ENCODE peak calls at places on chromosomes 1 and 21, in six cellular contexts. X, W, G, H, N and B are unnamed samples.

GRCh38 chr1:83798965-83799364 is 200.0 kb downstream of the TTLL7 start:
- DNase-seq in X (no peak), W (no peak), G (no peak), H (no peak), N (no peak), B (no peak)

GRCh38 chr1:110781525-110781924 is 91.4 kb upstream of the CD53 start:
- DNase-seq in X (no peak), W (no peak), G (no peak), H (no peak), N (no peak), B (no peak)

GRCh38 chr1:219708919-219709318 is 96.0 kb upstream of the ZC3H11B start:
- DNase-seq in X (no peak), W (no peak), G (no peak), H (no peak), N (no peak), B (no peak)

GRCh38 chr1:185720633-185721272 is 13.4 kb upstream of the HMCN1 start:
- DNase-seq in X (no peak), W (no peak), G (no peak), H (no peak), N (peak), B (no peak)

GRCh38 chr1:59434336-59434735 is 137.4 kb downstream of the FGGY start:
- DNase-seq in X (no peak), W (no peak), G (no peak), H (no peak), N (no peak), B (no peak)

GRCh38 chr21:17758703-17759102 is 60.5 kb downstream of the C21orf91 start:
- DNase-seq in X (no peak), W (no peak), G (no peak), H (no peak), N (no peak), B (no peak)

GRCh38 chr1:176949033-176949662 is 215.4 kb downstream of the ASTN1 start:
- DNase-seq in X (no peak), W (no peak), G (no peak), H (no peak), N (peak), B (no peak)

GRCh38 chr1:184419734-184420161 is 32.9 kb downstream of the C1orf21 start:
- DNase-seq in X (no peak), W (no peak), G (no peak), H (no peak), N (peak), B (no peak)

GRCh38 chr1:65159801-65160523 is 12.0 kb downstream of the AK4 start:
- DNase-seq in X (no peak), W (no peak), G (no peak), H (no peak), N (no peak), B (no peak)

GRCh38 chr1:205939690-205940330 is 3.4 kb downstream of the SLC26A9 start:
- DNase-seq in X (no peak), W (no peak), G (no peak), H (no peak), N (peak), B (no peak)

GRCh38 chr1:220824031-220824989 is 37.6 kb downstream of the MTARC1 start:
- DNase-seq in X (no peak), W (no peak), G (no peak), H (no peak), N (no peak), B (no peak)

GRCh38 chr1:70003509-70003908 is 201.9 kb downstream of the LRRC40 start:
- DNase-seq in X (no peak), W (no peak), G (no peak), H (no peak), N (no peak), B (no peak)

GRCh38 chr1:4044967-4045366 is 144.9 kb upstream of the C1orf174 start:
- DNase-seq in X (no peak), W (no peak), G (no peak), H (no peak), N (no peak), B (no peak)
- H3K27ac ChIP-seq in X (no peak), W (no peak), G (no peak), H (no peak), N (no peak), B (no peak)

GRCh38 chr1:43546388-43547100 is 15.9 kb downstream of the PTPRF start:
- DNase-seq in X (no peak), W (no peak), G (no peak), H (no peak), N (no peak), B (no peak)

GRCh38 chr1:43547538-43548072 is 16.9 kb downstream of the PTPRF start:
- DNase-seq in X (no peak), W (no peak), G (no peak), H (no peak), N (no peak), B (peak)

GRCh38 chr1:43550598-43551246 is 20.0 kb downstream of the PTPRF start:
- DNase-seq in X (no peak), W (no peak), G (no peak), H (no peak), N (no peak), B (no peak)

GRCh38 chr1:43549921-43550597 is 19.4 kb downstream of the PTPRF start:
- DNase-seq in X (no peak), W (no peak), G (no peak), H (peak), N (peak), B (no peak)

GRCh38 chr1:43548285-43549271 is 17.9 kb downstream of the PTPRF start:
- DNase-seq in X (no peak), W (no peak), G (no peak), H (no peak), N (peak), B (no peak)
- H3K27ac ChIP-seq in X (no peak), W (no peak), G (no peak), H (no peak), N (peak), B (peak)

DNA sequence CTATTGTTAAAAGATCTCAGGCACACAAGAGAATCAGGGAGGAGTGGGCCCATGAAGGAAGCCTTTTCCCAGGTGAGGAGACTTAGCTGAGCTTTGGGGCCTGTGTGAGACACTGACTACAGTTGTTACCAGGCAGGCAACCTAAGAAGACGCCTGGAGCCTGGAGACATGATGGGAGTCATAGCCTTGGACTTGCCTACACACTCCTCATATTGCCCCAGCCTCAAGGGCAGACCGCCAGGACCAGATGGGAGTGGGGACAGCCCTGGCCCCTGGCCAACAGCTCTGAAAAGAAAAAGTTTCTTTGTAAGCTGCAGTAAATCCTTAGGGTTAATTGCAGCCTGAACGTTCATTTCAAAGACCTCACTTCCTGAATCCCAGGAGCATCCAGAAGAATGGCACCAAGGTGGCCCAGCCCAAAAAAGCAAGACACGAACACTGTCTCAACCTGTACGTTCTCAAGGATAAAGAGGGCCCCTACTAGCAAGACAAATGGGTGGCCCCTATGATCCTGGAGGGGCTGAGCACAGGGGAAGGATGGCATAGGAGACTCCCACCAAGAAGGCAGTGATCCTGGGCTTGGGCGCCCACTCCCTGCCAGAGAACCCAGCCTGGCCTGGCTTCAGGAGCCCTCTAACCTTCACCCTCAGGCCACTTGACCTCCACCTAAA is 33.2 kb upstream of the BTG2 start:
- DNase-seq in X (no peak), W (no peak), G (no peak), H (peak), N (peak), B (no peak)
- H3K27ac ChIP-seq in X (no peak), W (no peak), G (no peak), H (no peak), N (no peak), B (no peak)

DNA sequence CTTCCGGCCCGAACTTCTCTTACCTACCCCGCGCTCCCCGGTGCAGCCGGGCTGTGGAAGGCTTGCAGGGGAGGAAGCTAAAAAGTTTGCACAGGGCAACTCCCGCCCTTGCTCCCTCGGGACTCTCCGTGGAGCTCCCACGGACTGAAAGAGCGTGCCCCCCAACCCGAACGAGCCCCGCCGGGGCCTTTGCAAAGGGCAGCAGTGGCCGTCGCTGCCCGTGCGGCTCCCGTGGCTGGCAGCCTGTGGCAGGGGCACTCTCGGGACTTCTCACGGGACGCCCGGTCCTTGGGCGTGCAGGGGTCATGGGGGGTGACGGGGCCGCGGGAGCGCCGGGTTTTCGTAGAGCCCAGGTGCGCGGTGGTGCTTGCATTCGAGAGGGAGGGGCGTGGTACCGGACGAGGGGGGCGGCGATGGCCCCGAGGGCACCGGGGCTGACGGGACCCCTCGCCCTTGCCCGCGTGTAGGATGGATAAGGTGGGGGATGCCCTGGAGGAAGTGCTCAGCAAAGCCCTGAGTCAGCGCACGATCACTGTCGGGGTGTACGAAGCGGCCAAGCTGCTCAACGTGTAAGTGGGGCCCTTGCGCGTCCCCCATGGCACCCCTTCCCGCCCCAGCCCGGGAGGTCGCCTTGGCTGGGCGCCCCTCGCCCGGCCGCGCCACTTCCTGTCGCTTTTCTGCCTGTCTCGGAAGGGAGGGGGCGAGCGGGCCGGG is 714 bp downstream of the GADD45A start:
- DNase-seq in X (peak), W (no peak), G (peak), H (peak), N (peak), B (peak)
- H3K27ac ChIP-seq in X (peak), W (peak), G (peak), H (peak), N (peak), B (peak)

DNA sequence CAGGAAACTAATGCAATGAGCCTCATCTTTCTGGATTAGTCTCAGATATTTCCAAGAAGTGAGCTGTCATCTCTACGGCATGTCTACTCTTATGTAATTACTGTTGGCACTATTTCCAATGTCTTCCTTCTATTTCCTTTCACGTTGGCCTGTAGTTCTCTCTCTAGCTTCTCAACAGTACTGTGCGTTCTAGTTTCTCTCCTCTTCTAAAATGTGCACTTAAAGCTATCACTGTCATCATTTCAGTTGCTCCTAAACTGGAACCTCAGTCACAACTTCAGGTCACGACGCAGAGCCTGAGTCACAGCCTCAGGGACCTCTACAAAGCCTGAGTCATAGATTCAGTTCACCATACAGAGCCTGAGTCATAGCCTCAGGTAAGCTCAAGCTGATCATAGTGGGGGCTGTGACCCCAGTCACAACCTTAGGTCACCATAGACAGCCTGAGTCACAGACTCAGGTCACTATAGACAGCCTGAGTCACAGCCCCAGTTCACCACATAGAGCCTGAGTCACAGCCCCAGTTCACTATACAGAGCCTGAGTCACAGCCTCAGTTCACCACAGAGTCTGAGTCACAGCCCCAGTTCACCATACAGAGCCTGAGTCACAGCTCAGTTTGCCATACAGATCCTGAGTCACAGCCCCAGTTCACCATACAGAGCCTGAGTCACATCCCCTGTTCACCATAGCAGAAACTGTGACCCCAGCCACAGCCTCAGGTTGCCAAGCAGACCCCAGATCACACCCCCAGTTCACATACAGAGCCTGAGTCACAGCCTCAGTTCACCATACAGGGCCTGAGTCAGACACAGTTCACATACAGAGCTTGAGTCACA is 13.0 kb downstream of the WNT9A start:
- DNase-seq in X (no peak), W (no peak), G (no peak), H (peak), N (peak), B (no peak)
- H3K27ac ChIP-seq in X (no peak), W (no peak), G (no peak), H (no peak), N (peak), B (no peak)

DNA sequence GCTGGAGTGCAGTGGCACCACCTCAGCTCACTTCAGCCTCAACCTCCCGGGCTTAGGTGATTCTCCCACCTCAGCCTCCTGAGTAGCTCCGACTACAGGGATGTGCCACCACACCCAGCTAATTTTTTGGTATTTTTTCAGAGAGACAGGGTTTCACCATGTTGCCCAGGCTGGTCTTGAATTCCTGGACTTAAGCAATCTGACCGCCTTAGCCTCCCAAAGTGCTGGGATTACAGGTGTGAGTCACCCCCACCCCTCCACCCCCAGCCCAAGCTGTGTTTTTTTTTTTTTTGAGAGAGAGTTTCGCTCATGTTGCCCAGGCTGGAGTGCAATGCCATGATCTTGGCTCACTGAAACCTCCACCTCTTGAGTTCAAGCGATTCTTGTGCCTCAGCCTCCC is 75.4 kb downstream of the NKAIN1 start:
- DNase-seq in X (no peak), W (no peak), G (no peak), H (no peak), N (no peak), B (no peak)
- H3K27ac ChIP-seq in X (no peak), W (no peak), G (no peak), H (no peak), N (no peak), B (no peak)

DNA sequence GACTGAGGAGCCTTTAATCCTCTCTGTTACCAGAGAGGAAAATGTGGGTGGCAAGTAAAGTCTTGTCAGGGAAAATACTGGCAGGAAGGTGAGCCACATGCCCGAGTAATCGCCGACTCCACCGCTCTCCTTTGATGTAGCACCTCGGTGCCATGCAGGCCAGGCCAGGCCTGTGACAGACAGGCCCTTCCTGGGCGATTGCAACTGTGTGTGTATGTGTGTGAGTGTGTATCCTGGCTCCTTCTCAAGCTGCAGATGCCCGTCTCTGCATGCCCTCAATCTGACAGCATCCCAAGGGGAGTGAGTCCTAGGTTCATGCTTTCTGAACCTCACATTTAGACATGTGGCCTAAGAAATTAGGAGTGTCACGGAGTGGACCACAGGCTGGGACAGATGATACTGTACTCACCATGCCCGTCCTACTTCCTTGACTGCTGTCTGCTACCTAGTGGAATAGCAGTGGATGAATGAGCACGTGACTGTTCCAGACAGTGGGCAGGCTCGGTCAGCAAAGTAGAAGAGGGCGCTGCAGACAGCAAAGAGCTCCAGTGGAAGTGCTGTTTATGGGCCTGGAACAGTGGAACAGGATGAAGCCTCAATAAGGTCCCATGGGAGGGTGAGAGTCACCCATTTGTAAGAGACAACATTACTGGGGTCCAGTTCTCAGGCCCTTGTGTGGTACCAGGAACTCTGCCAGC is 25.3 kb downstream of the SERTAD4 start:
- DNase-seq in X (no peak), W (no peak), G (no peak), H (no peak), N (no peak), B (no peak)
- H3K27ac ChIP-seq in X (no peak), W (peak), G (no peak), H (no peak), N (no peak), B (no peak)

GRCh38 chr1:191852907-191853306 is 305.4 kb upstream of the RGS18 start:
- DNase-seq in X (no peak), W (no peak), G (no peak), H (no peak), N (no peak), B (no peak)

GRCh38 chr1:191857600-191857999 is 300.7 kb upstream of the RGS18 start:
- DNase-seq in X (no peak), W (no peak), G (no peak), H (no peak), N (no peak), B (no peak)

GRCh38 chr1:191851799-191852595 is 306.3 kb upstream of the RGS18 start:
- DNase-seq in X (no peak), W (no peak), G (no peak), H (no peak), N (no peak), B (no peak)
- H3K27ac ChIP-seq in X (no peak), W (no peak), G (no peak), H (no peak), N (no peak), B (no peak)